ENCODE peak calls at places on chromosomes 11 and 22, in four cellular contexts. L is AG04449, E is nephron progenitor cell, H is natural killer cell. B is an unnamed sample.

GRCh38 chr11:3199537-3200295 is 18.9 kb downstream of the MRGPRG start:
- DNase-seq in L (no peak), E (no peak), H (no peak), B (no peak)

GRCh38 chr11:36056160-36056751 is 112.4 kb downstream of the LDLRAD3 start:
- DNase-seq in L (no peak), E (peak), H (no peak), B (peak)

GRCh38 chr11:61855939-61856730 is 28.0 kb downstream of the FADS2 start:
- DNase-seq in L (no peak), E (no peak), H (no peak), B (no peak)

GRCh38 chr22:35397095-35397904 is 2.6 kb upstream of the MCM5 start:
- DNase-seq in L (no peak), E (no peak), H (no peak), B (no peak)

GRCh38 chr11:68889948-68890446 is 13.6 kb downstream of the MRPL21 start:
- DNase-seq in L (peak), E (peak), H (no peak), B (no peak)

GRCh38 chr22:38203855-38204497 is 2.2 kb downstream of the MAFF start:
- DNase-seq in L (no peak), E (no peak), H (no peak), B (no peak)

GRCh38 chr11:114154271-114155047 is 94.9 kb downstream of the ZBTB16 start:
- DNase-seq in L (no peak), E (no peak), H (no peak), B (no peak)

GRCh38 chr11:5103066-5103465 is 33.7 kb downstream of the OR52E1 start:
- DNase-seq in L (no peak), E (no peak), H (no peak), B (no peak)

GRCh38 chr11:118434553-118435232 is 1.6 kb upstream of the KMT2A start:
- DNase-seq in L (no peak), E (peak), H (peak), B (peak)

GRCh38 chr11:65651589-65652510 is 10.9 kb downstream of the RELA start:
- DNase-seq in L (no peak), E (no peak), H (no peak), B (no peak)

GRCh38 chr11:63763506-63764200 is 4.9 kb downstream of the ZFTA start:
- DNase-seq in L (no peak), E (peak), H (no peak), B (no peak)

GRCh38 chr11:126407682-126408288 is 52.3 kb downstream of the ST3GAL4 start:
- DNase-seq in L (no peak), E (no peak), H (no peak), B (no peak)

GRCh38 chr22:38180841-38181452 is 683 bp downstream of the PLA2G6 start:
- DNase-seq in L (no peak), E (no peak), H (no peak), B (peak)

GRCh38 chr11:129230006-129230405 is 37.9 kb upstream of the ARHGAP32 start:
- DNase-seq in L (no peak), E (no peak), H (no peak), B (no peak)

GRCh38 chr11:67429038-67429668 is 859 bp downstream of the RPS6KB2 start:
- DNase-seq in L (no peak), E (no peak), H (no peak), B (no peak)

GRCh38 chr11:3161720-3162409 is 3.2 kb downstream of the OSBPL5 start:
- DNase-seq in L (no peak), E (no peak), H (no peak), B (no peak)

GRCh38 chr11:1177020-1177770 is 19.4 kb downstream of the MUC5AC start:
- DNase-seq in L (no peak), E (no peak), H (no peak), B (no peak)

GRCh38 chr22:50071432-50072166 is 13.5 kb upstream of the TTLL8 start:
- DNase-seq in L (no peak), E (no peak), H (no peak), B (no peak)

GRCh38 chr11:129932385-129933067 is 37.1 kb upstream of the NFRKB start:
- DNase-seq in L (no peak), E (no peak), H (no peak), B (no peak)

GRCh38 chr11:28606930-28607329 is 498.7 kb downstream of the METTL15 start:
- DNase-seq in L (no peak), E (no peak), H (no peak), B (no peak)

GRCh38 chr11:85826096-85826855 is 15.3 kb upstream of the SYTL2 start:
- DNase-seq in L (no peak), E (peak), H (no peak), B (no peak)

GRCh38 chr11:30855383-30856006 is 269.3 kb upstream of the MPPED2 start:
- DNase-seq in L (no peak), E (no peak), H (no peak), B (peak)

GRCh38 chr11:11764428-11764803 is 77.4 kb upstream of the USP47 start:
- DNase-seq in L (no peak), E (no peak), H (no peak), B (no peak)

GRCh38 chr11:65316979-65317786 is 2.5 kb downstream of the CDC42EP2 start:
- DNase-seq in L (no peak), E (peak), H (no peak), B (no peak)

GRCh38 chr11:30573951-30574350 is 12.2 kb downstream of the MPPED2 start:
- DNase-seq in L (no peak), E (no peak), H (no peak), B (no peak)

GRCh38 chr11:10979529-10979928 is 121.7 kb upstream of the ZBED5 start:
- DNase-seq in L (no peak), E (no peak), H (no peak), B (no peak)

GRCh38 chr11:124746621-124747243 is 5.3 kb downstream of the VSIG2 start:
- DNase-seq in L (no peak), E (peak), H (peak), B (peak)

GRCh38 chr11:134157451-134157850 is 66.3 kb downstream of the NCAPD3 start:
- DNase-seq in L (no peak), E (no peak), H (no peak), B (no peak)

GRCh38 chr11:40134820-40135219 is 1324.6 kb downstream of the LRRC4C start:
- DNase-seq in L (no peak), E (no peak), H (no peak), B (no peak)

GRCh38 chr11:131907371-131907770 is 537.0 kb downstream of the NTM start:
- DNase-seq in L (no peak), E (no peak), H (no peak), B (no peak)

GRCh38 chr11:70826541-70826943 is 425.8 kb downstream of the SHANK2 start:
- DNase-seq in L (no peak), E (peak), H (no peak), B (no peak)

GRCh38 chr11:106466441-106467190 is 389.2 kb downstream of the AASDHPPT start:
- DNase-seq in L (peak), E (no peak), H (no peak), B (no peak)

GRCh38 chr11:62295504-62295903 is 3.4 kb downstream of the SCGB1D4 start:
- DNase-seq in L (no peak), E (peak), H (no peak), B (no peak)

GRCh38 chr22:32661296-32661695 is 140.2 kb upstream of the TIMP3 start:
- DNase-seq in L (peak), E (no peak), H (no peak), B (no peak)

GRCh38 chr11:72683782-72684200 is 9.6 kb upstream of the PDE2A start:
- DNase-seq in L (no peak), E (peak), H (peak), B (peak)

GRCh38 chr11:25961539-25961938 is 370.4 kb upstream of the ANO3 start:
- DNase-seq in L (no peak), E (no peak), H (no peak), B (no peak)

GRCh38 chr11:112614605-112615004 is 346.6 kb upstream of the NCAM1 start:
- DNase-seq in L (no peak), E (no peak), H (no peak), B (no peak)

DNA sequence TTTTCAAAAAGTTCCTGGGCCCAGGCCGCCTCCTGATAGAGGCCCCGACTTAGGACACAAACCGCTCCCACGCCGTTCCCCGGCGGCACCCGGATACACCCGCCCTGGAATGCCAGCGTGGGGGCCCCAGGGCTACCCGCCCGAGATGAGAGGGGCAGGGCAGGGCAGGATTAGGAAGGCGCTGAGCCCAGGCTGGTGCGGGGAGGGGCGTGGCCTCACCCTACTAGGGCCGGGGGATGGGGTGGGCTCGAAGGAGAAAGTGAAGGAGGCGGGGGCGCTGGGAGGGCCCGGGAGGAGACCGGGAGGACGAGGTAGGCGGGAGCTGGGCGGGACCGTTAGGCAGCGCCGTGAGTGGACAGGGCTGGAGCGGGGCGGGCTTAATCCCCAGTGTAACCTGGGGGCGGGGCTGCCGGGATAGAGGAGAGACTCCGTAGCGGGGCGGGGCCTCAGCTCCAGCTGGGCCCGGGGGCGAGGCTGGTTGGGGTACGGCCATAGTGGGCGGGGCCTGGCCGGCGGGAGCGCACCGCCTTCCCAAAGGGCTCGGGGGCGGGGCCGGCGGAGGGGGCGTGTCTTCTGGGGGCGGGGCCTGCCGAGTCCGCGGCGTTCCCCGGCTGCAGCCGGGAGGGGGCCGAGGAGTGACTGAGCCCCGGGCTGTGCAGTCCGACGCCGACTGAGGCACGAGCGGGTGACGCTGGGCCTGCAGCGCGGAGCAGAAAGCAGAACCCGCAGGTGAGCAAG is at the start of gene CD82:
- DNase-seq in L (peak), E (peak), H (peak), B (peak)
- TF ChIP-seq CTCF in L (peak), E (peak), H (no peak), B (peak)

GRCh38 chr22:36578619-36579018 is 49.7 kb upstream of the EIF3D start:
- DNase-seq in L (no peak), E (no peak), H (no peak), B (no peak)

GRCh38 chr22:36579441-36579840 is 50.5 kb upstream of the EIF3D start:
- DNase-seq in L (no peak), E (no peak), H (no peak), B (no peak)

GRCh38 chr22:36573815-36574350 is 44.9 kb upstream of the EIF3D start:
- DNase-seq in L (no peak), E (peak), H (no peak), B (no peak)

GRCh38 chr22:36580371-36580770 is 51.4 kb upstream of the EIF3D start:
- DNase-seq in L (no peak), E (no peak), H (no peak), B (no peak)

DNA sequence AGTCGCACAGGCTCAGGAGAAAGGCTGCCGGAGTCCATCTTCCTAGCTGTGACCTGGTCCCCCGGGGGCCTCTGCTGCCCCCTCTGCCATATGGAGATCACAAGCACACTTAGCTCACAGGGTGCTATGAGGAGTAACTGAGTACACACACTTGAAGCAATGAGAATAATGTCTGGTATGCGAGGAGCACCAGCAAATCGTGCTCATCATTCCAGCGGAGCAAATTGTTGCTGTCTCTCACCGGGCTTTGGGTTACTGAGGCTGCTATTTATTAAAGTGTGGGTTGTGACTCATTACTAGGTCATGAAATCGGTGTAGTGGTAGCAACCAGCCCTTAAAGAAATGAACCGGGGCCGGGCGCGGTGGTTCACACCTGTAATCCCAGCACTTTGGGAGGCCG is 48.1 kb upstream of the EIF3D start:
- DNase-seq in L (peak), E (no peak), H (no peak), B (no peak)
- TF ChIP-seq CTCF in L (no peak), E (no peak), H (no peak), B (no peak)

DNA sequence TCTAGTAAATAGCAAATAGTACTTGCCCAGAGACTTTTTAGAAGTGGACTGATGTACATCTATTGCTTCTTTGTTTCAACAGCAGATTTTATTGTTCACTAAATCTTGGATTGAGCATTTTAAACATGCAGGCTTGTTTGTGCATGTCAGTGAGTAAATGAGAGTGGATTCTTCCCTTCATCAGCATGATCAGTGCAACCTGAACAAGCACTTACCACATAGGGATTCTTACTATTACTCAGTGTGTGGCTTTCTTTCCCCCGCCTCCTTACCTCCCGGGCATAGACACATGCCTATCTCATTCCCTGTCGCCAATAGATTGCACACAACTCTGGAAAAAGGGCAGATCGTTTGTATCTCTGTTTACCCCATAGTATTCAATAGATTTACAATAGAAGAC is 197.5 kb downstream of the C11orf87 start:
- DNase-seq in L (no peak), E (no peak), H (no peak), B (no peak)
- TF ChIP-seq CTCF in L (no peak), E (no peak), H (no peak), B (no peak)

DNA sequence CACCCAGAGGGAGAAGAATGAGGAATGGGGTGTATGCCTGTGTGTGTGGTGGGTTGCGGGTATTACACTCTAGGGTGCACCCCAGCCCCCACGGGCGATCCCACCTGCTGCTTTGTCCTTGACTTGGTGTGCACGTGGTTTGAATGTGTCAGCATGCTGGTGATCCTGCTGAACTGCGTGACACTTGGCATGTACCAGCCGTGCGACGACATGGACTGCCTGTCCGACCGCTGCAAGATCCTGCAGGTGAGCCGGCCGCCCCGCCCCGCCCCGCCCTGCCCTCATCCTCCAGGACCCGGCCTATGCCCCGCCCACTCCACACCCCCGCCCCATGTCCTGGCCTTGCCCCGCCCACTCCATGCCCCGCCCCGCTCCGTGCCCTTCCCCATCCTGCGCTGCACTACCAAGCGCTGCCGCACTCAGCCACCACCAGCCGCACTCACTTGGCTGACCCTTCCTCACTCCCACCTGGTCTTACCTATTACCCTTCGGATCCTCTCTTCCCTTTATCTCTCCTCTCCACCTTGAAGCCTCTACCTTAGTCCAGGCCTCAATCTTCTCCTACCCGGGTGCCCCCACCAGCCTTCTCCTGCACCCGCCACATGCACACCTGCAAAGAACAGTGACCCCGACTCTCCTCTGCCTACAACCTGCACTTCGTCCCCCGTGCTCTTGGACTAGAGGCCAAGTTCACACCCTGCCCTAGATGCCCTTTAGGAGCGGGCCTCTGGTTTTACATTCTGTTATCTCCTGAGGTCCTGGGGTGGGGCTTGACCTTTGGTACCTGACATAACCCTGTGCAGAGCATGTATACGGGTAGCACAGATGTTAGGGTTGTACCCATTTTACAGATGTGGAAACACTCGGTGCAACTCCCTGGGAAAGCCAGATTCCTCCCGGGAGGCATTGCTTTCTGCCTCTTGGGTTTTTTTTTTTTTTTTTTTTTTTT is 27.7 kb downstream of the CACNA1I start:
- DNase-seq in L (no peak), E (peak), H (peak), B (peak)
- TF ChIP-seq CTCF in L (no peak), E (no peak), H (no peak), B (no peak)

DNA sequence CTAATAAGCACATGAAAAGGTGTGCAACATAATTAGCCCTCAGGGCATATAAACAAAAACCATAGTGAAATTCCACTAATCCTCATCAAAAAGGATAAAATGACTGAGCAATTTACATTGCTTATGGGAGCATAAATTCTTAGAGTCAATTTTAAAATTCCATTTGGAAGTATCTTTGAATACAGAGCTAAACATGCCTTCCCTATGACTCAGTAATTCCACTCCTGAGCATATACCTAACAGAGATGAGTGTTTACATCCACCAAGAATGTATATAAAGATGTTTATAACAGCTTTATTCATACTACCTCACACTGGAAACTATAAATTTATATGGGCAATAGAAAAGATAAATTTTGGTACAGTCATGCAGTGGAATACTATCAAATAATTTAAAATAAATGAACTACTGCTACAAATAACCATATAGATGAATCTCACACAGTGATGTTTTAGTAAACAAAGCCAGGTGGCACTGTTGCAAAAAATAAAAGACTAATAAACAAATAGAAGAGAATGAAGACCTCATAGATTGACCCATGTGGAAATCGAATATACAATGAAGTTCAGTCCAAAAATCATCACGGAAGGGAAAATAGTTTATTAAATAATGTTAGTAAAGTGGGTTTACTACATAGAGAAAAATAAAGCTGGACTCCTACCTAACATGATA is 8.2 kb upstream of the OR2D2 start:
- DNase-seq in L (no peak), E (no peak), H (no peak), B (no peak)
- TF ChIP-seq CTCF in L (no peak), E (no peak), H (no peak), B (no peak)